ENCODE peak calls at places on chromosomes 4 and X, in nine cellular contexts. One of them, this sample, is unnamed.

GRCh38 chr4:186037692-186038658 is 31.0 kb upstream of the TLR3 start:
- DNase-seq in heart left ventricle: no peak
- DNase-seq in nucleus accumbens: peak; percentile 74
- DNase-seq in left lung: no peak
- DNase-seq in ELF-1: peak; percentile 85
- DNase-seq in stimulated activated CD4-positive, alpha-beta T cell treated with anti-CD3 and anti-CD28 coated beads, Interleukin-4, amount 100 ng/mL, for 1 hour: no peak
- DNase-seq in NCI-H187 treated with DMSO at 0.1 percent for 48 hours: no peak
- DNase-seq in iPS-NIHi11: peak; percentile 78
- DNase-seq in T-helper 9 cell: no peak
- DNase-seq in this sample: no peak

GRCh38 chr4:55830741-55831140 is 11.2 kb downstream of the EXOC1L start:
- DNase-seq in stimulated activated CD4-positive, alpha-beta T cell treated with anti-CD3 and anti-CD28 coated beads, Interleukin-4, amount 100 ng/mL, for 1 hour: no peak
- DNase-seq in NCI-H187 treated with DMSO at 0.1 percent for 48 hours: no peak
- DNase-seq in left lung: no peak
- DNase-seq in nucleus accumbens: no peak
- DNase-seq in T-helper 9 cell: no peak
- DNase-seq in ELF-1: no peak
- DNase-seq in heart left ventricle: no peak
- DNase-seq in iPS-NIHi11: no peak
- DNase-seq in this sample: no peak

GRCh38 chr4:11469900-11470708 is 41.4 kb upstream of the HS3ST1 start:
- DNase-seq in stimulated activated CD4-positive, alpha-beta T cell treated with anti-CD3 and anti-CD28 coated beads, Interleukin-4, amount 100 ng/mL, for 1 hour: no peak
- DNase-seq in NCI-H187 treated with DMSO at 0.1 percent for 48 hours: no peak
- DNase-seq in iPS-NIHi11: no peak
- DNase-seq in ELF-1: no peak
- DNase-seq in heart left ventricle: no peak
- DNase-seq in nucleus accumbens: no peak
- DNase-seq in T-helper 9 cell: no peak
- DNase-seq in left lung: no peak
- DNase-seq in this sample: no peak

GRCh38 chrX:46574337-46574940 is 874 bp downstream of the CHST7 start:
- DNase-seq in nucleus accumbens: no peak
- DNase-seq in heart left ventricle: peak; percentile 49
- DNase-seq in T-helper 9 cell: peak; percentile 22
- DNase-seq in NCI-H187 treated with DMSO at 0.1 percent for 48 hours: no peak
- DNase-seq in iPS-NIHi11: no peak
- DNase-seq in stimulated activated CD4-positive, alpha-beta T cell treated with anti-CD3 and anti-CD28 coated beads, Interleukin-4, amount 100 ng/mL, for 1 hour: peak; percentile 29
- DNase-seq in ELF-1: peak; percentile 67
- DNase-seq in left lung: peak; percentile 82
- DNase-seq in this sample: peak; percentile 42

GRCh38 chr4:38980903-38981676 is 51.1 kb downstream of the TMEM156 start:
- DNase-seq in ELF-1: no peak
- DNase-seq in NCI-H187 treated with DMSO at 0.1 percent for 48 hours: no peak
- DNase-seq in nucleus accumbens: no peak
- DNase-seq in heart left ventricle: no peak
- DNase-seq in stimulated activated CD4-positive, alpha-beta T cell treated with anti-CD3 and anti-CD28 coated beads, Interleukin-4, amount 100 ng/mL, for 1 hour: no peak
- DNase-seq in iPS-NIHi11: no peak
- DNase-seq in left lung: no peak
- DNase-seq in T-helper 9 cell: no peak
- DNase-seq in this sample: no peak

GRCh38 chr4:74408639-74409038 is 36.3 kb upstream of the AREG start:
- DNase-seq in left lung: no peak
- DNase-seq in ELF-1: no peak
- DNase-seq in T-helper 9 cell: no peak
- DNase-seq in stimulated activated CD4-positive, alpha-beta T cell treated with anti-CD3 and anti-CD28 coated beads, Interleukin-4, amount 100 ng/mL, for 1 hour: no peak
- DNase-seq in iPS-NIHi11: no peak
- DNase-seq in heart left ventricle: no peak
- DNase-seq in nucleus accumbens: no peak
- DNase-seq in NCI-H187 treated with DMSO at 0.1 percent for 48 hours: no peak
- DNase-seq in this sample: no peak

GRCh38 chrX:154717824-154718223 is 33.1 kb downstream of the GAB3 start:
- DNase-seq in left lung: no peak
- DNase-seq in iPS-NIHi11: no peak
- DNase-seq in T-helper 9 cell: no peak
- DNase-seq in NCI-H187 treated with DMSO at 0.1 percent for 48 hours: peak; percentile 69
- DNase-seq in heart left ventricle: no peak
- DNase-seq in ELF-1: no peak
- DNase-seq in nucleus accumbens: no peak
- DNase-seq in stimulated activated CD4-positive, alpha-beta T cell treated with anti-CD3 and anti-CD28 coated beads, Interleukin-4, amount 100 ng/mL, for 1 hour: no peak
- DNase-seq in this sample: no peak

GRCh38 chrX:107153005-107153404 is 34.4 kb upstream of the RBM41 start:
- DNase-seq in nucleus accumbens: no peak
- DNase-seq in iPS-NIHi11: no peak
- DNase-seq in T-helper 9 cell: no peak
- DNase-seq in stimulated activated CD4-positive, alpha-beta T cell treated with anti-CD3 and anti-CD28 coated beads, Interleukin-4, amount 100 ng/mL, for 1 hour: no peak
- DNase-seq in heart left ventricle: no peak
- DNase-seq in ELF-1: no peak
- DNase-seq in NCI-H187 treated with DMSO at 0.1 percent for 48 hours: no peak
- DNase-seq in left lung: no peak
- DNase-seq in this sample: no peak

GRCh38 chrX:112820364-112821308 is 20.0 kb downstream of the AMOT start:
- DNase-seq in iPS-NIHi11: no peak
- DNase-seq in NCI-H187 treated with DMSO at 0.1 percent for 48 hours: no peak
- DNase-seq in nucleus accumbens: no peak
- DNase-seq in ELF-1: no peak
- DNase-seq in stimulated activated CD4-positive, alpha-beta T cell treated with anti-CD3 and anti-CD28 coated beads, Interleukin-4, amount 100 ng/mL, for 1 hour: no peak
- DNase-seq in left lung: no peak
- DNase-seq in heart left ventricle: no peak
- DNase-seq in T-helper 9 cell: no peak
- DNase-seq in this sample: no peak

GRCh38 chrX:129557844-129558243 is 17.8 kb downstream of the OCRL start:
- DNase-seq in left lung: no peak
- DNase-seq in iPS-NIHi11: no peak
- DNase-seq in nucleus accumbens: no peak
- DNase-seq in heart left ventricle: no peak
- DNase-seq in NCI-H187 treated with DMSO at 0.1 percent for 48 hours: no peak
- DNase-seq in ELF-1: no peak
- DNase-seq in stimulated activated CD4-positive, alpha-beta T cell treated with anti-CD3 and anti-CD28 coated beads, Interleukin-4, amount 100 ng/mL, for 1 hour: no peak
- DNase-seq in T-helper 9 cell: no peak
- DNase-seq in this sample: no peak

GRCh38 chr4:77344001-77344400 is 187.0 kb downstream of the CCNG2 start:
- DNase-seq in heart left ventricle: no peak
- DNase-seq in stimulated activated CD4-positive, alpha-beta T cell treated with anti-CD3 and anti-CD28 coated beads, Interleukin-4, amount 100 ng/mL, for 1 hour: no peak
- DNase-seq in NCI-H187 treated with DMSO at 0.1 percent for 48 hours: no peak
- DNase-seq in T-helper 9 cell: no peak
- DNase-seq in iPS-NIHi11: no peak
- DNase-seq in ELF-1: no peak
- DNase-seq in nucleus accumbens: no peak
- DNase-seq in left lung: no peak
- DNase-seq in this sample: no peak

GRCh38 chrX:28773807-28774206 is 186.6 kb downstream of the IL1RAPL1 start:
- DNase-seq in iPS-NIHi11: no peak
- DNase-seq in stimulated activated CD4-positive, alpha-beta T cell treated with anti-CD3 and anti-CD28 coated beads, Interleukin-4, amount 100 ng/mL, for 1 hour: no peak
- DNase-seq in NCI-H187 treated with DMSO at 0.1 percent for 48 hours: no peak
- DNase-seq in heart left ventricle: no peak
- DNase-seq in nucleus accumbens: no peak
- DNase-seq in T-helper 9 cell: no peak
- DNase-seq in ELF-1: no peak
- DNase-seq in left lung: no peak
- DNase-seq in this sample: no peak

GRCh38 chrX:10190367-10190766 is 33.6 kb downstream of the CLCN4 start:
- DNase-seq in T-helper 9 cell: no peak
- DNase-seq in iPS-NIHi11: no peak
- DNase-seq in NCI-H187 treated with DMSO at 0.1 percent for 48 hours: no peak
- DNase-seq in nucleus accumbens: peak; percentile 40
- DNase-seq in left lung: no peak
- DNase-seq in ELF-1: no peak
- DNase-seq in stimulated activated CD4-positive, alpha-beta T cell treated with anti-CD3 and anti-CD28 coated beads, Interleukin-4, amount 100 ng/mL, for 1 hour: no peak
- DNase-seq in heart left ventricle: no peak
- DNase-seq in this sample: no peak

GRCh38 chr4:155179216-155179615 is 29.2 kb upstream of the NPY2R start:
- DNase-seq in nucleus accumbens: no peak
- DNase-seq in heart left ventricle: no peak
- DNase-seq in NCI-H187 treated with DMSO at 0.1 percent for 48 hours: no peak
- DNase-seq in iPS-NIHi11: no peak
- DNase-seq in ELF-1: no peak
- DNase-seq in T-helper 9 cell: no peak
- DNase-seq in left lung: no peak
- DNase-seq in stimulated activated CD4-positive, alpha-beta T cell treated with anti-CD3 and anti-CD28 coated beads, Interleukin-4, amount 100 ng/mL, for 1 hour: no peak
- DNase-seq in this sample: no peak

GRCh38 chr4:30716671-30717207 is 3.4 kb upstream of the PCDH7 start:
- DNase-seq in stimulated activated CD4-positive, alpha-beta T cell treated with anti-CD3 and anti-CD28 coated beads, Interleukin-4, amount 100 ng/mL, for 1 hour: no peak
- DNase-seq in iPS-NIHi11: no peak
- DNase-seq in left lung: no peak
- DNase-seq in NCI-H187 treated with DMSO at 0.1 percent for 48 hours: no peak
- DNase-seq in T-helper 9 cell: no peak
- DNase-seq in ELF-1: no peak
- DNase-seq in nucleus accumbens: no peak
- DNase-seq in heart left ventricle: no peak
- DNase-seq in this sample: no peak

GRCh38 chrX:39953027-39953426 is 144.7 kb downstream of the BCOR start:
- DNase-seq in nucleus accumbens: no peak
- DNase-seq in stimulated activated CD4-positive, alpha-beta T cell treated with anti-CD3 and anti-CD28 coated beads, Interleukin-4, amount 100 ng/mL, for 1 hour: no peak
- DNase-seq in ELF-1: no peak
- DNase-seq in NCI-H187 treated with DMSO at 0.1 percent for 48 hours: no peak
- DNase-seq in iPS-NIHi11: no peak
- DNase-seq in heart left ventricle: no peak
- DNase-seq in T-helper 9 cell: no peak
- DNase-seq in left lung: no peak
- DNase-seq in this sample: no peak

GRCh38 chrX:49710744-49711319 is 15.0 kb upstream of the PAGE1 start:
- DNase-seq in iPS-NIHi11: no peak
- DNase-seq in left lung: no peak
- DNase-seq in ELF-1: peak; percentile 62
- DNase-seq in NCI-H187 treated with DMSO at 0.1 percent for 48 hours: no peak
- DNase-seq in nucleus accumbens: no peak
- DNase-seq in stimulated activated CD4-positive, alpha-beta T cell treated with anti-CD3 and anti-CD28 coated beads, Interleukin-4, amount 100 ng/mL, for 1 hour: no peak
- DNase-seq in T-helper 9 cell: no peak
- DNase-seq in heart left ventricle: no peak
- DNase-seq in this sample: no peak

GRCh38 chr4:54942735-54943134 is 182.7 kb downstream of the KDR start:
- DNase-seq in NCI-H187 treated with DMSO at 0.1 percent for 48 hours: no peak
- DNase-seq in nucleus accumbens: no peak
- DNase-seq in left lung: no peak
- DNase-seq in stimulated activated CD4-positive, alpha-beta T cell treated with anti-CD3 and anti-CD28 coated beads, Interleukin-4, amount 100 ng/mL, for 1 hour: no peak
- DNase-seq in ELF-1: no peak
- DNase-seq in T-helper 9 cell: no peak
- DNase-seq in iPS-NIHi11: no peak
- DNase-seq in heart left ventricle: no peak
- DNase-seq in this sample: no peak

GRCh38 chr4:109703664-109704351 is 563 bp upstream of the CASP6 start:
- DNase-seq in left lung: no peak
- DNase-seq in NCI-H187 treated with DMSO at 0.1 percent for 48 hours: no peak
- DNase-seq in iPS-NIHi11: no peak
- DNase-seq in stimulated activated CD4-positive, alpha-beta T cell treated with anti-CD3 and anti-CD28 coated beads, Interleukin-4, amount 100 ng/mL, for 1 hour: no peak
- DNase-seq in ELF-1: no peak
- DNase-seq in nucleus accumbens: no peak
- DNase-seq in T-helper 9 cell: no peak
- DNase-seq in heart left ventricle: no peak
- DNase-seq in this sample: no peak

GRCh38 chrX:132171478-132171877 is 43.7 kb upstream of the FRMD7 start:
- DNase-seq in ELF-1: no peak
- DNase-seq in heart left ventricle: no peak
- DNase-seq in stimulated activated CD4-positive, alpha-beta T cell treated with anti-CD3 and anti-CD28 coated beads, Interleukin-4, amount 100 ng/mL, for 1 hour: no peak
- DNase-seq in nucleus accumbens: no peak
- DNase-seq in iPS-NIHi11: no peak
- DNase-seq in NCI-H187 treated with DMSO at 0.1 percent for 48 hours: no peak
- DNase-seq in T-helper 9 cell: no peak
- DNase-seq in left lung: no peak
- DNase-seq in this sample: no peak

GRCh38 chr4:71113294-71113693 is 119.8 kb downstream of the DCK start:
- DNase-seq in nucleus accumbens: no peak
- DNase-seq in left lung: no peak
- DNase-seq in iPS-NIHi11: peak; percentile 54
- DNase-seq in NCI-H187 treated with DMSO at 0.1 percent for 48 hours: no peak
- DNase-seq in ELF-1: no peak
- DNase-seq in stimulated activated CD4-positive, alpha-beta T cell treated with anti-CD3 and anti-CD28 coated beads, Interleukin-4, amount 100 ng/mL, for 1 hour: no peak
- DNase-seq in heart left ventricle: no peak
- DNase-seq in T-helper 9 cell: no peak
- DNase-seq in this sample: no peak

GRCh38 chr4:30600246-30600645 is 119.9 kb upstream of the PCDH7 start:
- DNase-seq in left lung: no peak
- DNase-seq in ELF-1: no peak
- DNase-seq in stimulated activated CD4-positive, alpha-beta T cell treated with anti-CD3 and anti-CD28 coated beads, Interleukin-4, amount 100 ng/mL, for 1 hour: no peak
- DNase-seq in iPS-NIHi11: peak; percentile 18
- DNase-seq in nucleus accumbens: no peak
- DNase-seq in heart left ventricle: no peak
- DNase-seq in T-helper 9 cell: no peak
- DNase-seq in NCI-H187 treated with DMSO at 0.1 percent for 48 hours: no peak
- DNase-seq in this sample: no peak

GRCh38 chrX:132207996-132208395 is 11.3 kb downstream of the RAP2C start:
- DNase-seq in stimulated activated CD4-positive, alpha-beta T cell treated with anti-CD3 and anti-CD28 coated beads, Interleukin-4, amount 100 ng/mL, for 1 hour: no peak
- DNase-seq in iPS-NIHi11: no peak
- DNase-seq in ELF-1: no peak
- DNase-seq in T-helper 9 cell: no peak
- DNase-seq in heart left ventricle: no peak
- DNase-seq in left lung: no peak
- DNase-seq in nucleus accumbens: no peak
- DNase-seq in NCI-H187 treated with DMSO at 0.1 percent for 48 hours: no peak
- DNase-seq in this sample: no peak

GRCh38 chr4:177509346-177509745 is 67.1 kb upstream of the AGA start:
- DNase-seq in T-helper 9 cell: no peak
- DNase-seq in NCI-H187 treated with DMSO at 0.1 percent for 48 hours: no peak
- DNase-seq in stimulated activated CD4-positive, alpha-beta T cell treated with anti-CD3 and anti-CD28 coated beads, Interleukin-4, amount 100 ng/mL, for 1 hour: no peak
- DNase-seq in left lung: no peak
- DNase-seq in ELF-1: no peak
- DNase-seq in heart left ventricle: no peak
- DNase-seq in iPS-NIHi11: no peak
- DNase-seq in nucleus accumbens: no peak
- DNase-seq in this sample: no peak

GRCh38 chr4:84803720-84804119 is 162.8 kb downstream of the WDFY3 start:
- DNase-seq in T-helper 9 cell: no peak
- DNase-seq in iPS-NIHi11: no peak
- DNase-seq in NCI-H187 treated with DMSO at 0.1 percent for 48 hours: no peak
- DNase-seq in stimulated activated CD4-positive, alpha-beta T cell treated with anti-CD3 and anti-CD28 coated beads, Interleukin-4, amount 100 ng/mL, for 1 hour: no peak
- DNase-seq in heart left ventricle: no peak
- DNase-seq in nucleus accumbens: no peak
- DNase-seq in ELF-1: no peak
- DNase-seq in left lung: no peak
- DNase-seq in this sample: no peak

GRCh38 chr4:126738926-126739325 is 893.8 kb upstream of the INTU start:
- DNase-seq in heart left ventricle: no peak
- DNase-seq in stimulated activated CD4-positive, alpha-beta T cell treated with anti-CD3 and anti-CD28 coated beads, Interleukin-4, amount 100 ng/mL, for 1 hour: no peak
- DNase-seq in ELF-1: no peak
- DNase-seq in left lung: no peak
- DNase-seq in T-helper 9 cell: no peak
- DNase-seq in NCI-H187 treated with DMSO at 0.1 percent for 48 hours: no peak
- DNase-seq in iPS-NIHi11: no peak
- DNase-seq in nucleus accumbens: no peak
- DNase-seq in this sample: no peak

GRCh38 chrX:24799565-24799964 is 105.8 kb downstream of the POLA1 start:
- DNase-seq in iPS-NIHi11: no peak
- DNase-seq in heart left ventricle: no peak
- DNase-seq in ELF-1: no peak
- DNase-seq in nucleus accumbens: no peak
- DNase-seq in NCI-H187 treated with DMSO at 0.1 percent for 48 hours: no peak
- DNase-seq in left lung: no peak
- DNase-seq in stimulated activated CD4-positive, alpha-beta T cell treated with anti-CD3 and anti-CD28 coated beads, Interleukin-4, amount 100 ng/mL, for 1 hour: no peak
- DNase-seq in T-helper 9 cell: no peak
- DNase-seq in this sample: no peak

GRCh38 chr4:3384771-3385701 is 56.7 kb upstream of the HGFAC start:
- DNase-seq in ELF-1: no peak
- DNase-seq in iPS-NIHi11: no peak
- DNase-seq in heart left ventricle: peak; percentile 74
- DNase-seq in stimulated activated CD4-positive, alpha-beta T cell treated with anti-CD3 and anti-CD28 coated beads, Interleukin-4, amount 100 ng/mL, for 1 hour: no peak
- DNase-seq in NCI-H187 treated with DMSO at 0.1 percent for 48 hours: no peak
- DNase-seq in T-helper 9 cell: no peak
- DNase-seq in left lung: peak; percentile 89
- DNase-seq in nucleus accumbens: peak; percentile 39
- DNase-seq in this sample: peak; percentile 66

GRCh38 chr4:22052076-22052475 is 103.5 kb upstream of the KCNIP4 start:
- DNase-seq in iPS-NIHi11: no peak
- DNase-seq in left lung: no peak
- DNase-seq in stimulated activated CD4-positive, alpha-beta T cell treated with anti-CD3 and anti-CD28 coated beads, Interleukin-4, amount 100 ng/mL, for 1 hour: no peak
- DNase-seq in NCI-H187 treated with DMSO at 0.1 percent for 48 hours: no peak
- DNase-seq in T-helper 9 cell: no peak
- DNase-seq in ELF-1: no peak
- DNase-seq in nucleus accumbens: peak; percentile 42
- DNase-seq in heart left ventricle: no peak
- DNase-seq in this sample: no peak

GRCh38 chr4:7171191-7171900 is 21.0 kb upstream of the SORCS2 start:
- DNase-seq in T-helper 9 cell: no peak
- DNase-seq in ELF-1: peak; percentile 30
- DNase-seq in iPS-NIHi11: no peak
- DNase-seq in NCI-H187 treated with DMSO at 0.1 percent for 48 hours: no peak
- DNase-seq in nucleus accumbens: no peak
- DNase-seq in left lung: peak; percentile 1
- DNase-seq in heart left ventricle: no peak
- DNase-seq in stimulated activated CD4-positive, alpha-beta T cell treated with anti-CD3 and anti-CD28 coated beads, Interleukin-4, amount 100 ng/mL, for 1 hour: no peak
- DNase-seq in this sample: no peak

GRCh38 chrX:118528089-118528753 is 32.6 kb downstream of the DOCK11 start:
- DNase-seq in ELF-1: no peak
- DNase-seq in nucleus accumbens: no peak
- DNase-seq in left lung: no peak
- DNase-seq in NCI-H187 treated with DMSO at 0.1 percent for 48 hours: no peak
- DNase-seq in stimulated activated CD4-positive, alpha-beta T cell treated with anti-CD3 and anti-CD28 coated beads, Interleukin-4, amount 100 ng/mL, for 1 hour: peak; percentile 49
- DNase-seq in T-helper 9 cell: peak; percentile 37
- DNase-seq in iPS-NIHi11: no peak
- DNase-seq in heart left ventricle: no peak
- DNase-seq in this sample: no peak